ENCODE peak calls at places on chromosomes 1 and 21, in five cellular contexts. I is mesenchymal stem cell, K is IMR-90, Y is neuronal stem cell, F is H1. R is an unnamed sample.
A peak's percentile ranks its signal among the peaks of the same experiment; 100 is the strongest.

GRCh38 chr1:245605480-245606156 is 450.8 kb downstream of the KIF26B start:
- DNase-seq in I (peak; percentile 70), K (peak; percentile 72), Y (no peak), F (no peak), R (no peak)

GRCh38 chr1:246680696-246681127 is 43.5 kb upstream of the SCCPDH start:
- DNase-seq in I (peak; percentile 4), K (peak; percentile 5), Y (no peak), F (no peak), R (no peak)

GRCh38 chr1:3397311-3397710 is 57.2 kb upstream of the ARHGEF16 start:
- DNase-seq in I (no peak), K (no peak), Y (no peak), F (no peak), R (no peak)

GRCh38 chr1:115642168-115643072 is 650 bp downstream of the VANGL1 start:
- DNase-seq in I (peak; percentile 56), K (peak; percentile 20), Y (peak; percentile 20), F (peak; percentile 69), R (peak; percentile 44)

GRCh38 chr1:9195651-9196050 is 38.9 kb upstream of the H6PD start:
- DNase-seq in I (no peak), K (no peak), Y (no peak), F (no peak), R (no peak)

GRCh38 chr1:23556661-23557470 is 2.4 kb downstream of the ID3 start:
- DNase-seq in I (peak; percentile 84), K (peak; percentile 86), Y (no peak), F (no peak), R (peak; percentile 81)

GRCh38 chr21:34560021-34560420 is 48.0 kb upstream of the KCNE1 start:
- DNase-seq in I (no peak), K (no peak), Y (no peak), F (no peak), R (peak; percentile 34)

GRCh38 chr1:62259551-62259950 is 59.7 kb downstream of the KANK4 start:
- DNase-seq in I (no peak), K (no peak), Y (no peak), F (no peak), R (no peak)

GRCh38 chr1:37794372-37795339 is 1.0 kb downstream of the MANEAL start:
- DNase-seq in I (no peak), K (no peak), Y (no peak), F (peak; percentile 55), R (no peak)

GRCh38 chr1:157359309-157360020 is 192.8 kb downstream of the FCRL5 start:
- DNase-seq in I (no peak), K (no peak), Y (no peak), F (no peak), R (peak; percentile 53)

GRCh38 chr21:33937146-33937545 is 21.5 kb upstream of the ATP5PO start:
- DNase-seq in I (no peak), K (no peak), Y (no peak), F (no peak), R (no peak)

DNA sequence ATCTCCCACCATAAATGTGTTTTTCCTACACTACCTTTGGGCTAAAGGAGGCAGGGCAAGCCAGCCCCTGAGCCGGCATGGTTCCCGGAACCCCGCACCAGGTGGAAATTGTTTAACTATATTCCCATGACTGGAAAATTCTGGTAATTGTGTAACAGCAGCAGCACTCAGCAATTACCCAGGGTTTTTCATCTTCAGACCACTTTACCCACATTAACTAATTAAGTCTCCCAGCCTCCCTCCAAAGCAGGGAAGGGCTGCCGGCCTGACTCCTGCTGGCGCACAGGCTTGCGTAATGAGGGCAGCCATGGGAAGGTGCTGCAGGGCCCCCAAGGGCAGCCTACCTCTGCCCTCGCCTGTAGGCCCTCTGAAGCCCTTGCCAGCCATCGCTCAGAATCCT is 140.7 kb upstream of the VAMP3 start:
- DNase-seq in I (no peak), K (no peak), Y (no peak), F (no peak), R (no peak)
- H3K23ac ChIP-seq in I (no peak overlapping the region), K (no peak overlapping the region), Y (peak overlapping the region; percentile 13), F (no peak overlapping the region), R (no peak overlapping the region)

DNA sequence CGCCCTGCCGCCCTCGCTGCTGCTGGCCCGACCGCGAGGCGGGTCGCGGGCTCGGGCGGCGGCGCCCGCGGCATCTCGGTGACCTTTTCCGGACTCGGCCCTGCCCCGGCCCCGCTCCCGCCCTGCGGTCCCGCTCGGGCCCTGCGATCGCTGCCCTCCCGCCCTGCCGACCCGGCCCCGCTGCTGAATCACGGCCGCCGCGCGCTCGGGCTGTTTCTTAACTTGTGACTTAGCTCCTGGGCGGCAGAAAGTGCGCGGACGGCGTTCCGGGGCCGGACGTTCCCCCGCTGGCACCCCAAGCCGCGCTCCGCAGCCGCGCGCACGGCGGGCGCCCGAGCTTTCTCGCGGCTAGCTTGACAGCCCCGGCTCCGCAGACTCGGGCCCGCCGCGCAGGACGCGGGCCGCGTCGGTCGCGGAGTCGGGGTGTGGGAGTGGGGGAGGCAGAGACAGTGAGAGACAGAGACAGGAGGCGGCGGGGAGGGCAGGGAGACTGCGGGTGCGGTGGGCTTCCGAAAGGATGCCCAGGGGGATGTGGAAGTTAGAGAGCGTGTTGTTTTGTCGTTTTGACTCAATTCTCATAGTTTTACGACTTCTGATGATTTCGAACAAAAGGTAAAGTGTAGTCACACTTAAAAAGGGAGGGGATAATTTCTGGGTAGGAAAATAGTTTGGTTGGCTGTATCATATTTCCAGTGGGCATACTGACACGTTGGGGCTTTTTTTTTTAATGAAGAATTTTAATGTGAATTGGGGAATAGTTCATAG is 49.7 kb downstream of the PRDM2 start:
- DNase-seq in I (peak; percentile 58), K (peak; percentile 36), Y (peak; percentile 51), F (peak; percentile 71), R (peak; percentile 68)
- H3K23ac ChIP-seq in I (no peak overlapping the region), K (peak overlapping the region; percentile 95), Y (peak overlapping the region; percentile 92), F (no peak overlapping the region), R (no peak overlapping the region)

GRCh38 chr1:204072951-204073836 is at the start of gene SOX13:
- DNase-seq in I (peak; percentile 93), K (peak; percentile 85), Y (peak; percentile 80), F (peak; percentile 93), R (peak; percentile 79)

GRCh38 chr1:204075890-204076837 is 3.2 kb downstream of the SOX13 start:
- DNase-seq in I (no peak), K (no peak), Y (no peak), F (no peak), R (no peak)

GRCh38 chr1:204075116-204075636 is 2.3 kb downstream of the SOX13 start:
- DNase-seq in I (peak; percentile 47), K (no peak), Y (no peak), F (no peak), R (no peak)

GRCh38 chr1:204073837-204074273 is 940 bp downstream of the SOX13 start:
- DNase-seq in I (peak; percentile 59), K (no peak), Y (no peak), F (no peak), R (no peak)

GRCh38 chr1:204074274-204075115 is 1.6 kb downstream of the SOX13 start:
- DNase-seq in I (peak; percentile 82), K (peak; percentile 52), Y (peak; percentile 54), F (peak; percentile 80), R (peak; percentile 90)
- H3K23ac ChIP-seq in I (no peak overlapping the region), K (no peak overlapping the region), Y (peak overlapping the region; percentile 97), F (no peak overlapping the region), R (no peak overlapping the region)

GRCh38 chr1:107534632-107535031 is 393.8 kb downstream of the NTNG1 start:
- DNase-seq in I (no peak), K (no peak), Y (no peak), F (no peak), R (peak; percentile 25)
- H3K23ac ChIP-seq in I (no peak overlapping the region), K (no peak overlapping the region), Y (no peak overlapping the region), F (no peak overlapping the region), R (no peak overlapping the region)

DNA sequence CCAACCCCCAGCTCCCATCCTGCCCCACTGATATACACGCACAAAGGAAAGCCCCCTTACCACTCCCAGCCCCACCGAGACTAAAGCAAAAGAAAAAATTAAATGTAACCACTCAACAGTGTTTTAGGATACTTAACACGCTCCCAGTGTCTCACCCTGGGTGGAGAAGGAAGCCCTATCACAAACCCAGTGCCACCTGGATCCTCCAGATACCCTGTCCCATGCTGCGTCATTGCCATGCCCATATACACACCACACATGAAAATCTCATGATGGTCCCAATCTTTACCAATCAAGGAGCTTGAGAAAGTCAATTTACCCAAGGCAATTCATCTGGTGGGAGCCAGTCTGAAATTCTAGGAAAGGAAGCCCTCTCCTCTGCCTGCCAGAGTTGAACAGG is 11.2 kb downstream of the KIAA1614 start:
- DNase-seq in I (no peak), K (no peak), Y (no peak), F (no peak), R (no peak)
- H3K23ac ChIP-seq in I (no peak overlapping the region), K (no peak overlapping the region), Y (no peak overlapping the region), F (no peak overlapping the region), R (no peak overlapping the region)

GRCh38 chr1:32241011-32241763 is 5.8 kb upstream of the FAM167B start:
- DNase-seq in I (peak; percentile 82), K (peak; percentile 66), Y (peak; percentile 61), F (peak; percentile 81), R (peak; percentile 98)

GRCh38 chr1:32239335-32239734 is 7.7 kb upstream of the FAM167B start:
- DNase-seq in I (no peak), K (no peak), Y (no peak), F (no peak), R (no peak)

GRCh38 chr1:32242341-32242851 is 4.6 kb upstream of the FAM167B start:
- DNase-seq in I (peak; percentile 42), K (no peak), Y (no peak), F (no peak), R (no peak)

GRCh38 chr1:32240140-32240951 is 6.7 kb upstream of the FAM167B start:
- DNase-seq in I (peak; percentile 68), K (peak; percentile 39), Y (peak; percentile 93), F (peak; percentile 96), R (peak; percentile 79)

DNA sequence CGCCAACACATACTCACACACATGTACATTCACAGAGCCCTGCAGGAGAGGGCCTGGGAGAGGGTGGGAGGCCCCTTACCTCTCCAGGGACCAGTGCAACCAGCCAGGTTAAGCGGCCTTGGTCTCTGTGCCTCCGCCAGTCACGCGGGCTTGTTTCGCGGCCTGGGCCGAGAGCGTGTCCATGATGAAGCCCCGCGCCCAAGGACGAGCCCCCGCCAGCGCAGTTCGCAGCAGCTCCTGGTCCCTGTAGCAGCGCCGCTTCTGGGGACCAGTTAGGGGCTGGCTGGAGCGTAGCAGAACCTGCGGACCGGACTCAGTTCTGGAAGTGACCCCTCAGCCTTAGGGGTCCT is 7.3 kb upstream of the FAM167B start:
- DNase-seq in I (no peak), K (no peak), Y (no peak), F (no peak), R (no peak)
- H3K23ac ChIP-seq in I (no peak overlapping the region), K (no peak overlapping the region), Y (peak overlapping the region; percentile 85), F (no peak overlapping the region), R (no peak overlapping the region)

GRCh38 chr1:59169703-59170102 is 127.2 kb upstream of the FGGY start:
- DNase-seq in I (no peak), K (no peak), Y (no peak), F (no peak), R (no peak)

GRCh38 chr1:59173721-59174120 is 123.2 kb upstream of the FGGY start:
- DNase-seq in I (peak; percentile 83), K (peak; percentile 93), Y (no peak), F (no peak), R (no peak)

GRCh38 chr1:59171788-59172187 is 125.1 kb upstream of the FGGY start:
- DNase-seq in I (no peak), K (no peak), Y (no peak), F (no peak), R (no peak)

GRCh38 chr1:59172693-59173092 is 124.2 kb upstream of the FGGY start:
- DNase-seq in I (no peak), K (no peak), Y (no peak), F (no peak), R (no peak)

GRCh38 chr1:59170659-59171058 is 126.2 kb upstream of the FGGY start:
- DNase-seq in I (no peak), K (no peak), Y (no peak), F (no peak), R (no peak)
- H3K23ac ChIP-seq in I (no peak overlapping the region), K (no peak overlapping the region), Y (no peak overlapping the region), F (no peak overlapping the region), R (no peak overlapping the region)

GRCh38 chr1:112714313-112715263 is 544 bp downstream of the PPM1J start:
- DNase-seq in I (no peak), K (no peak), Y (no peak), F (peak; percentile 74), R (no peak)
- H3K23ac ChIP-seq in I (no peak overlapping the region), K (no peak overlapping the region), Y (peak overlapping the region; percentile 81), F (no peak overlapping the region), R (no peak overlapping the region)

R was measured in trophoblast cell.